ENCODE peak calls at places on chromosomes 11 and 22, in six cellular contexts. N is hepatocyte; E is lower lobe of right lung; A is mammary epithelial cell; K is Peyer's patch; R is naive thymus-derived CD4-positive, alpha-beta T cell. Z is an unnamed sample.

GRCh38 chr11:116657842-116658825 is 114.7 kb downstream of the BUD13 start:
- DNase-seq in N (no peak), E (no peak), A (no peak), K (no peak), R (no peak), Z (no peak)

GRCh38 chr11:119788911-119789560 is 60.0 kb upstream of the NECTIN1 start:
- DNase-seq in N (no peak), E (peak; percentile 24), A (no peak), K (no peak), R (no peak), Z (no peak)

GRCh38 chr22:40237788-40238424 is 60.2 kb downstream of the TNRC6B start:
- DNase-seq in N (no peak), E (no peak), A (no peak), K (no peak), R (no peak), Z (no peak)

GRCh38 chr11:111325259-111325658 is 26.9 kb downstream of the POU2AF3 start:
- DNase-seq in N (no peak), E (no peak), A (no peak), K (no peak), R (no peak), Z (no peak)

GRCh38 chr11:61181489-61181888 is 20.3 kb upstream of the VPS37C start:
- DNase-seq in N (no peak), E (no peak), A (no peak), K (no peak), R (no peak), Z (no peak)

GRCh38 chr22:26482171-26482570 is 1.4 kb downstream of the HPS4 start:
- DNase-seq in N (no peak), E (no peak), A (no peak), K (no peak), R (no peak), Z (no peak)

GRCh38 chr22:44646668-44647067 is 55.3 kb upstream of the PRR5 start:
- DNase-seq in N (no peak), E (no peak), A (no peak), K (no peak), R (no peak), Z (no peak)

GRCh38 chr11:70780246-70780535 is 381.9 kb downstream of the CTTN start:
- DNase-seq in N (no peak), E (no peak), A (no peak), K (no peak), R (no peak), Z (no peak)

GRCh38 chr11:118233377-118233776 is 8.6 kb upstream of the JAML start:
- DNase-seq in N (no peak), E (no peak), A (no peak), K (no peak), R (no peak), Z (no peak)

GRCh38 chr11:13118194-13118593 is 109.1 kb downstream of the RASSF10 start:
- DNase-seq in N (no peak), E (no peak), A (peak; percentile 99), K (no peak), R (no peak), Z (peak; percentile 91)

GRCh38 chr11:63866211-63866610 is 27.3 kb downstream of the MARK2 start:
- DNase-seq in N (peak; percentile 53), E (peak; percentile 79), A (peak; percentile 61), K (peak; percentile 88), R (peak; percentile 82), Z (no peak)

GRCh38 chr11:120210651-120211521 is at the start of gene OAF:
- DNase-seq in N (peak; percentile 87), E (peak; percentile 67), A (peak; percentile 80), K (peak; percentile 81), R (peak; percentile 76), Z (peak; percentile 47)

GRCh38 chr11:118911880-118912741 is 13.6 kb downstream of the BCL9L start:
- DNase-seq in N (peak; percentile 96), E (no peak), A (peak; percentile 99), K (peak; percentile 88), R (no peak), Z (peak; percentile 78)

GRCh38 chr11:46696212-46696558 is 4.2 kb downstream of the ARHGAP1 start:
- DNase-seq in N (no peak), E (no peak), A (no peak), K (no peak), R (no peak), Z (no peak)

GRCh38 chr11:68004551-68005335 is 846 bp upstream of the UNC93B1 start:
- DNase-seq in N (no peak), E (no peak), A (no peak), K (no peak), R (no peak), Z (no peak)

GRCh38 chr11:40140560-40140959 is 1318.9 kb downstream of the LRRC4C start:
- DNase-seq in N (no peak), E (no peak), A (no peak), K (no peak), R (no peak), Z (no peak)

GRCh38 chr11:118660646-118661424 is 18.6 kb downstream of the TREH start:
- DNase-seq in N (peak; percentile 5), E (no peak), A (no peak), K (no peak), R (no peak), Z (no peak)

GRCh38 chr11:65150513-65151271 is 16.4 kb upstream of the SYVN1 start:
- DNase-seq in N (peak; percentile 84), E (peak; percentile 92), A (peak; percentile 93), K (peak; percentile 93), R (no peak), Z (peak; percentile 98)

GRCh38 chr11:74282863-74283484 is 28.5 kb downstream of the P4HA3 start:
- DNase-seq in N (no peak), E (no peak), A (no peak), K (no peak), R (no peak), Z (no peak)

GRCh38 chr11:114135737-114136151 is 76.2 kb downstream of the ZBTB16 start:
- DNase-seq in N (no peak), E (no peak), A (no peak), K (peak; percentile 30), R (no peak), Z (no peak)

GRCh38 chr11:46543564-46543963 is 50.3 kb downstream of the AMBRA1 start:
- DNase-seq in N (no peak), E (no peak), A (no peak), K (no peak), R (no peak), Z (no peak)

GRCh38 chr11:128720522-128720985 is 26.7 kb downstream of the FLI1 start:
- DNase-seq in N (peak; percentile 10), E (peak; percentile 48), A (no peak), K (peak; percentile 81), R (peak; percentile 59), Z (no peak)

GRCh38 chr11:67641302-67642147 is 2.0 kb upstream of the TBX10 start:
- DNase-seq in N (no peak), E (no peak), A (no peak), K (no peak), R (no peak), Z (no peak)

GRCh38 chr22:22974795-22975580 is 87.4 kb downstream of the IGLL5 start:
- DNase-seq in N (no peak), E (no peak), A (no peak), K (no peak), R (no peak), Z (no peak)

GRCh38 chr11:22703040-22703439 is 36.6 kb downstream of the GAS2 start:
- DNase-seq in N (peak; percentile 90), E (no peak), A (peak; percentile 71), K (no peak), R (no peak), Z (peak; percentile 76)

GRCh38 chr11:37124384-37124783 is 526.3 kb upstream of the RAG2 start:
- DNase-seq in N (peak; percentile 21), E (no peak), A (peak; percentile 52), K (no peak), R (no peak), Z (no peak)

GRCh38 chr11:128784059-128784804 is 82.9 kb downstream of the KCNJ1 start:
- DNase-seq in N (no peak), E (no peak), A (no peak), K (no peak), R (no peak), Z (no peak)

GRCh38 chr11:71207563-71207962 is 44.8 kb downstream of the SHANK2 start:
- DNase-seq in N (no peak), E (peak; percentile 24), A (no peak), K (no peak), R (no peak), Z (no peak)

GRCh38 chr11:86517557-86517956 is 142.9 kb downstream of the CCDC81 start:
- DNase-seq in N (no peak), E (no peak), A (no peak), K (no peak), R (no peak), Z (no peak)

GRCh38 chr11:35918716-35919115 is 25.1 kb upstream of the LDLRAD3 start:
- DNase-seq in N (no peak), E (no peak), A (no peak), K (no peak), R (no peak), Z (no peak)

GRCh38 chr11:63920126-63920869 is 3.3 kb upstream of the RCOR2 start:
- DNase-seq in N (peak; percentile 79), E (no peak), A (no peak), K (peak; percentile 89), R (no peak), Z (no peak)

GRCh38 chr22:29375436-29376076 is 12.8 kb downstream of the AP1B1 start:
- DNase-seq in N (no peak), E (no peak), A (no peak), K (no peak), R (no peak), Z (no peak)
- H3K27ac ChIP-seq in N (peak overlapping the region; percentile 19), E (no peak overlapping the region), A (peak overlapping the region; percentile 53), K (no peak overlapping the region), R (no peak overlapping the region), Z (no peak overlapping the region)

GRCh38 chr11:1211838-1212237 is 11.0 kb upstream of the MUC5B start:
- DNase-seq in N (no peak), E (no peak), A (no peak), K (no peak), R (no peak), Z (no peak)
- H3K4me3 ChIP-seq in N (no peak overlapping the region), E (no peak overlapping the region), A (no peak overlapping the region), K (no peak overlapping the region), R (no peak overlapping the region), Z (no peak overlapping the region)

GRCh38 chr11:2662024-2662312 is 37.8 kb downstream of the KCNQ1OT1 start:
- DNase-seq in N (no peak), E (no peak), A (no peak), K (peak; percentile 27), R (no peak), Z (no peak)
- H3K9me3 ChIP-seq in N (peaks cover 22% of the 10 kb centered on the region), E (peaks cover 25% of the 10 kb centered on the region), A (peaks cover 23% of the 10 kb centered on the region), K (no peaks in the 10 kb centered on the region), R (no peaks in the 10 kb centered on the region), Z (peaks cover 28% of the 10 kb centered on the region)

GRCh38 chr11:45158891-45159605 is 12.6 kb downstream of the PRDM11 start:
- DNase-seq in N (no peak), E (no peak), A (no peak), K (no peak), R (no peak), Z (no peak)
- H3K27ac ChIP-seq in N (peak overlapping the region; percentile 92), E (peak overlapping the region; percentile 31), A (no peak overlapping the region), K (peak overlapping the region; percentile 41), R (no peak overlapping the region), Z (no peak overlapping the region)